ENCODE peak calls at places on chromosomes 5 and 9, in seven cellular contexts. W, J, N, M, G, E and Q are unnamed samples.

GRCh38 chr9:129863059-129863690 is 27.9 kb downstream of the USP20 start:
- DNase-seq in G (no peak), W (no peak), N (peak), M (no peak), E (peak), J (peak), Q (peak)

GRCh38 chr5:32710335-32710858 is 724 bp upstream of the NPR3 start:
- DNase-seq in G (no peak), E (no peak), J (peak), M (no peak), W (no peak), N (peak), Q (no peak)

GRCh38 chr9:108241384-108241783 is 614.4 kb downstream of the ACTL7B start:
- DNase-seq in N (no peak), M (no peak), E (no peak), W (no peak), J (no peak), G (no peak), Q (no peak)

GRCh38 chr9:35711501-35712428 is 20.2 kb downstream of the TLN1 start:
- DNase-seq in E (no peak), G (no peak), W (no peak), J (peak), M (no peak), N (no peak), Q (no peak)

GRCh38 chr5:2175842-2176404 is 293.2 kb upstream of the IRX4 start:
- DNase-seq in N (no peak), J (no peak), E (no peak), G (no peak), W (no peak), M (no peak), Q (no peak)

GRCh38 chr5:174903333-174903732 is 179.0 kb downstream of the MSX2 start:
- DNase-seq in W (no peak), N (no peak), M (no peak), J (no peak), G (no peak), E (no peak), Q (no peak)

GRCh38 chr5:38441730-38442573 is 114.5 kb downstream of the LIFR start:
- DNase-seq in W (peak), M (peak), J (peak), G (peak), E (peak), N (peak), Q (peak)

GRCh38 chr5:143224672-143225071 is 178.8 kb downstream of the NR3C1 start:
- DNase-seq in E (no peak), M (no peak), G (no peak), J (peak), W (no peak), N (no peak), Q (no peak)

GRCh38 chr9:134575103-134575816 is 66.3 kb upstream of the COL5A1 start:
- DNase-seq in N (no peak), M (no peak), E (no peak), J (no peak), W (no peak), G (no peak), Q (no peak)

GRCh38 chr5:1745190-1745805 is 54.3 kb downstream of the MRPL36 start:
- DNase-seq in G (no peak), N (no peak), M (no peak), W (no peak), J (no peak), E (no peak), Q (no peak)

GRCh38 chr9:114893221-114893620 is 37.2 kb downstream of the TNFSF8 start:
- DNase-seq in J (no peak), E (no peak), G (no peak), M (no peak), W (no peak), N (no peak), Q (no peak)

GRCh38 chr5:95801532-95801931 is 21.0 kb downstream of the GLRX start:
- DNase-seq in M (no peak), E (no peak), W (no peak), J (no peak), N (no peak), G (no peak), Q (no peak)

GRCh38 chr9:18906656-18907395 is 126.2 kb downstream of the SAXO1 start:
- DNase-seq in E (no peak), N (peak), W (no peak), J (no peak), G (no peak), M (no peak), Q (no peak)

GRCh38 chr9:119453980-119454379 is 84.7 kb upstream of the BRINP1 start:
- DNase-seq in W (no peak), G (no peak), E (no peak), N (no peak), M (no peak), J (no peak), Q (no peak)

GRCh38 chr9:76166436-76166959 is 227.7 kb downstream of the RFK start:
- DNase-seq in G (no peak), N (peak), J (no peak), E (no peak), W (no peak), M (no peak), Q (peak)

GRCh38 chr5:112636288-112636731 is 101.4 kb upstream of the APC start:
- DNase-seq in M (no peak), W (no peak), J (peak), N (no peak), E (no peak), G (no peak), Q (no peak)

GRCh38 chr9:71822455-71822854 is 54.1 kb upstream of the CEMIP2 start:
- DNase-seq in M (no peak), N (no peak), G (no peak), J (peak), E (no peak), W (no peak), Q (peak)

GRCh38 chr5:137357436-137357835 is 141.7 kb downstream of the SPOCK1 start:
- DNase-seq in E (no peak), M (no peak), J (no peak), N (no peak), W (no peak), G (no peak), Q (no peak)

GRCh38 chr5:73298251-73299016 is 125.4 kb downstream of the TMEM174 start:
- DNase-seq in M (peak), J (no peak), E (no peak), W (no peak), N (no peak), G (no peak), Q (no peak)

GRCh38 chr5:160479926-160480325 is 58.3 kb downstream of the PTTG1 start:
- DNase-seq in G (no peak), J (no peak), N (no peak), W (no peak), M (peak), E (no peak), Q (no peak)

GRCh38 chr5:51202161-51202560 is 181.1 kb upstream of the ISL1 start:
- DNase-seq in G (no peak), E (no peak), M (no peak), J (no peak), W (no peak), N (no peak), Q (no peak)

GRCh38 chr5:1277781-1278180 is 17.1 kb downstream of the TERT start:
- DNase-seq in G (no peak), N (no peak), M (no peak), W (no peak), E (no peak), J (no peak), Q (no peak)

GRCh38 chr9:106526805-106527204 is 336.2 kb upstream of the ZNF462 start:
- DNase-seq in W (no peak), E (no peak), M (no peak), N (peak), J (no peak), G (no peak), Q (peak)

GRCh38 chr5:177440211-177440989 is 6.2 kb upstream of the PRR7 start:
- DNase-seq in E (no peak), G (no peak), N (no peak), J (no peak), M (no peak), W (no peak), Q (no peak)

GRCh38 chr5:16937023-16937379 is 913 bp upstream of the MYO10 start:
- DNase-seq in W (no peak), G (no peak), M (no peak), E (no peak), J (peak), N (no peak), Q (no peak)

GRCh38 chr9:34603610-34604231 is 8.2 kb downstream of the RPP25L start:
- DNase-seq in W (peak), G (peak), N (peak), E (peak), J (peak), M (peak), Q (peak)

GRCh38 chr9:106753155-106753671 is 109.8 kb upstream of the ZNF462 start:
- DNase-seq in M (no peak), J (no peak), E (no peak), W (peak), N (peak), G (no peak), Q (peak)

GRCh38 chr9:33135086-33135958 is 31.8 kb downstream of the B4GALT1 start:
- DNase-seq in M (no peak), N (no peak), J (peak), G (peak), E (no peak), W (no peak), Q (no peak)